ENCODE peak calls at places on chromosome 7, in ten cellular contexts. O, R, G, C, Q, M, I, J, U and T are unnamed samples.

GRCh38 chr7:45460379-45460778 is 113.8 kb upstream of the ADCY1 start:
- DNase-seq in I (peak; percentile 73), R (no peak), O (no peak), C (no peak), U (no peak), G (no peak), Q (no peak), J (no peak), M (no peak), T (no peak)

GRCh38 chr7:142375710-142376313 is 118.0 kb upstream of the PRSS58 start:
- DNase-seq in R (no peak), M (no peak), I (peak; percentile 65), O (no peak), J (no peak), C (peak; percentile 81), G (peak; percentile 89), Q (no peak), U (no peak), T (no peak)

GRCh38 chr7:51369746-51370145 is 53.1 kb upstream of the COBL start:
- DNase-seq in M (no peak), Q (no peak), O (no peak), R (no peak), U (no peak), I (peak; percentile 55), G (no peak), J (no peak), C (no peak), T (no peak)

GRCh38 chr7:6637544-6638229 is 569 bp downstream of the ZNF316 start:
- DNase-seq in G (peak; percentile 50), C (peak; percentile 30), I (peak; percentile 14), R (peak; percentile 47), U (peak; percentile 68), O (no peak), Q (no peak), J (no peak), M (peak; percentile 23), T (peak; percentile 59)

GRCh38 chr7:134856141-134856540 is 76.7 kb downstream of the CALD1 start:
- DNase-seq in M (no peak), J (no peak), U (no peak), R (no peak), Q (no peak), G (no peak), O (no peak), C (no peak), I (no peak), T (no peak)

GRCh38 chr7:1586827-1587705 is 17.2 kb upstream of the PSMG3 start:
- DNase-seq in R (no peak), Q (no peak), U (no peak), J (no peak), M (peak; percentile 48), G (no peak), C (no peak), I (no peak), O (no peak), T (no peak)

GRCh38 chr7:116951366-116952292 is 1.7 kb upstream of the ST7 start:
- DNase-seq in M (no peak), Q (no peak), R (no peak), J (no peak), C (no peak), I (no peak), G (no peak), O (no peak), U (no peak), T (peak; percentile 5)

GRCh38 chr7:46879783-46880182 is 702.1 kb downstream of the TNS3 start:
- DNase-seq in O (no peak), M (no peak), Q (no peak), U (no peak), G (no peak), I (no peak), R (no peak), J (no peak), C (no peak), T (no peak)

GRCh38 chr7:81478664-81479063 is 291.2 kb downstream of the HGF start:
- DNase-seq in R (no peak), Q (no peak), U (no peak), O (no peak), C (peak; percentile 68), M (peak; percentile 76), G (no peak), J (no peak), I (peak; percentile 59), T (no peak)

GRCh38 chr7:133796778-133797177 is 330.4 kb upstream of the LRGUK start:
- DNase-seq in U (no peak), O (no peak), R (no peak), C (no peak), G (no peak), M (no peak), J (no peak), I (no peak), Q (no peak), T (no peak)

GRCh38 chr7:111796671-111797070 is 234.4 kb upstream of the IMMP2L start:
- DNase-seq in G (no peak), U (no peak), J (no peak), R (no peak), O (no peak), M (no peak), Q (no peak), C (no peak), I (no peak), T (no peak)

GRCh38 chr7:21480693-21481403 is 53.0 kb downstream of the SP4 start:
- DNase-seq in M (no peak), U (no peak), J (no peak), I (no peak), O (no peak), G (no peak), R (no peak), Q (no peak), C (no peak), T (no peak)

GRCh38 chr7:138555684-138556083 is 95.6 kb downstream of the TRIM24 start:
- DNase-seq in G (no peak), Q (no peak), C (no peak), U (no peak), M (no peak), R (no peak), O (no peak), J (no peak), I (no peak), T (no peak)

GRCh38 chr7:138563808-138564207 is 103.7 kb downstream of the TRIM24 start:
- DNase-seq in Q (no peak), G (no peak), C (no peak), O (no peak), U (no peak), I (no peak), J (no peak), M (no peak), R (no peak), T (no peak)

GRCh38 chr7:138556771-138557484 is 96.9 kb downstream of the TRIM24 start:
- DNase-seq in I (no peak), J (no peak), R (no peak), C (no peak), U (no peak), M (no peak), O (no peak), Q (no peak), G (no peak), T (no peak)

GRCh38 chr7:138554674-138555073 is 94.6 kb downstream of the TRIM24 start:
- DNase-seq in C (no peak), Q (no peak), M (no peak), U (no peak), G (no peak), I (no peak), O (no peak), J (no peak), R (no peak), T (no peak)

GRCh38 chr7:138559448-138559847 is 99.4 kb downstream of the TRIM24 start:
- DNase-seq in U (no peak), G (no peak), J (no peak), C (no peak), R (no peak), I (no peak), M (no peak), O (no peak), Q (no peak), T (no peak)
- H3K9me3 ChIP-seq in U (peaks cover 27% of the 10 kb centered on the region), G (peaks cover 57% of the 10 kb centered on the region), J (peaks cover 23% of the 10 kb centered on the region), C (no peaks in the 10 kb centered on the region), R (peaks cover 17% of the 10 kb centered on the region), I (peaks cover 22% of the 10 kb centered on the region), M (no peaks in the 10 kb centered on the region), O (peaks cover 21% of the 10 kb centered on the region), Q (peaks cover 58% of the 10 kb centered on the region), T (peaks cover 3% of the 10 kb centered on the region)

DNA sequence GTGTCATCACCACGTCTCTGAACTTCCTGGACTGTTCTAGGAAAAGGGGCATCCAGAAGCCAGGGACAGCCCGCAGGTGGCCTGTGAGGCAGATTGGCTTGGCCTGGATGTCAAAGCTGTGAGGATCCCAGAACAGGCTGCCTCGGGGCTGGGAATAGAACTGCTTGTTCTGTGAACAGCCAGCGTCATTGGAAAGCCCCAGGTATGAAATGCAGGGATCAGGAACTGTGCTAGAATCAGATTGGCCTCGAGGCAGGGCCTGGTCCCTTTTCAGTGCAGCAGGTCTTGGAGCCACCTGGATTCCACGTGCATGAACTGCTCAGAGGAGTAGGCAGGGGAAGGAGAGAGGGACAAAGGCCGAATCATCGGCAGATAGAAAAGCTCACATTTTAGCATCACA is 44.6 kb downstream of the FAM20C start:
- DNase-seq in R (no peak), M (no peak), Q (no peak), U (no peak), I (no peak), G (no peak), O (no peak), C (no peak), J (no peak), T (no peak)
- H3K9me3 ChIP-seq in R (no peaks in the 10 kb centered on the region), M (no peaks in the 10 kb centered on the region), Q (no peaks in the 10 kb centered on the region), U (no peaks in the 10 kb centered on the region), I (no peaks in the 10 kb centered on the region), G (no peaks in the 10 kb centered on the region), O (no peaks in the 10 kb centered on the region), C (no peaks in the 10 kb centered on the region), J (no peaks in the 10 kb centered on the region), T (no peaks in the 10 kb centered on the region)

DNA sequence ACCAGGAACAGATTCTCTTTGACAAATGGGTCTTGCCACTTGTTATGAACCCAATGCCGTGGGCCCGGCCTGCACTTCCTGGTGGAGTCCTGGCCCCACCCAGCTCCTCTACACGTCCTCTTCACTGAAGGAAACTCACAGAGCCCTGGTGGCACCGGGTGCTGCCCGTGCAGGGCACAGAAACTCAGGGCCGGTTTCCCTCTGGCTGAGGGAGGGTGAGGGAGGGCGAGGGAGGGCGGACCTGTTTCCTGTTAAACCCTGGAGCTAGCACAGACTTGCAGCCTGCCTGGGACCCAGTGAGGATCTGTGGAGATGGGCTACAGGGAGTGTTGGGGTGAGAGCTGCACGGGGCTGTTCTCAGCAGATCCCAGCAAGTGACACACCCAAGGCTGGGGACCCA is 596.3 kb downstream of the PTPRN2 start:
- DNase-seq in I (no peak), U (no peak), C (no peak), R (no peak), J (no peak), Q (no peak), O (no peak), G (no peak), M (no peak), T (no peak)
- H3K9me3 ChIP-seq in I (no peaks in the 10 kb centered on the region), U (no peaks in the 10 kb centered on the region), C (no peaks in the 10 kb centered on the region), R (no peaks in the 10 kb centered on the region), J (no peaks in the 10 kb centered on the region), Q (peaks cover 7% of the 10 kb centered on the region), O (peaks cover 1% of the 10 kb centered on the region), G (no peaks in the 10 kb centered on the region), M (no peaks in the 10 kb centered on the region), T (no peaks in the 10 kb centered on the region)

GRCh38 chr7:64621656-64622055 is 44.3 kb upstream of the ZNF107 start:
- DNase-seq in J (no peak), I (no peak), G (no peak), O (no peak), M (no peak), C (no peak), R (no peak), U (no peak), Q (no peak), T (no peak)
- H3K9me3 ChIP-seq in J (peaks cover 5% of the 10 kb centered on the region), I (peaks cover 23% of the 10 kb centered on the region), G (peaks cover 84% of the 10 kb centered on the region), O (no peaks in the 10 kb centered on the region), M (no peaks in the 10 kb centered on the region), C (no peaks in the 10 kb centered on the region), R (no peaks in the 10 kb centered on the region), U (no peaks in the 10 kb centered on the region), Q (peaks cover 13% of the 10 kb centered on the region), T (no peaks in the 10 kb centered on the region)